ENCODE peak calls at places on chromosomes 6 and 20, in four cellular contexts. F is AG04450, W is ascending aorta, B is PC-3. U is an unnamed sample.

GRCh38 chr20:3248167-3248992 is 9.4 kb upstream of the SLC4A11 start:
- DNase-seq in F (no peak), W (no peak), B (no peak), U (no peak)

GRCh38 chr20:2210646-2211556 is 84.9 kb upstream of the TGM3 start:
- DNase-seq in F (no peak), W (peak; percentile 27), B (peak; percentile 34), U (peak; percentile 100)

GRCh38 chr6:36364669-36365479 is 22.6 kb downstream of the ETV7 start:
- DNase-seq in F (no peak), W (no peak), B (no peak), U (no peak)

GRCh38 chr20:11726021-11726420 is 191.7 kb upstream of the BTBD3 start:
- DNase-seq in F (no peak), W (no peak), B (no peak), U (no peak)

GRCh38 chr6:42993445-42993844 is 9.1 kb downstream of the PPP2R5D start:
- DNase-seq in F (no peak), W (no peak), B (no peak), U (no peak)

GRCh38 chr20:2042400-2042799 is 48.5 kb upstream of the PDYN start:
- DNase-seq in F (no peak), W (no peak), B (peak; percentile 59), U (no peak)

GRCh38 chr6:116400376-116400775 is 29.6 kb downstream of the DSE start:
- DNase-seq in F (no peak), W (no peak), B (no peak), U (no peak)

GRCh38 chr6:28988536-28989415 is 16.3 kb downstream of the ZNF311 start:
- DNase-seq in F (no peak), W (no peak), B (no peak), U (peak; percentile 79)

GRCh38 chr20:5214826-5215225 is 88.0 kb downstream of the CDS2 start:
- DNase-seq in F (no peak), W (no peak), B (no peak), U (no peak)

GRCh38 chr20:420721-421574 is 12.8 kb downstream of the RBCK1 start:
- DNase-seq in F (no peak), W (no peak), B (no peak), U (no peak)

GRCh38 chr20:4012631-4013030 is 2.7 kb downstream of the RNF24 start:
- DNase-seq in F (peak; percentile 81), W (no peak), B (peak; percentile 48), U (peak; percentile 52)

GRCh38 chr6:38310061-38310460 is 329.7 kb downstream of the BTBD9 start:
- DNase-seq in F (no peak), W (no peak), B (no peak), U (no peak)

GRCh38 chr20:32772046-32772445 is 9.9 kb downstream of the DNMT3B start:
- DNase-seq in F (no peak), W (no peak), B (no peak), U (no peak)

GRCh38 chr20:50601511-50602431 is 89.6 kb downstream of the RIPOR3 start:
- DNase-seq in F (no peak), W (no peak), B (no peak), U (no peak)

GRCh38 chr6:27592481-27593199 is 119.7 kb upstream of the ZNF184 start:
- DNase-seq in F (peak; percentile 47), W (no peak), B (peak; percentile 76), U (peak; percentile 64)

GRCh38 chr6:103122766-103123601 is 1729.5 kb downstream of the GRIK2 start:
- DNase-seq in F (no peak), W (no peak), B (peak; percentile 62), U (peak; percentile 36)

GRCh38 chr20:45904583-45905504 is 7.1 kb downstream of the PLTP start:
- DNase-seq in F (no peak), W (no peak), B (peak; percentile 22), U (no peak)

GRCh38 chr6:145028144-145028818 is 707.0 kb downstream of the EPM2A start:
- DNase-seq in F (no peak), W (no peak), B (peak; percentile 75), U (peak; percentile 56)

GRCh38 chr6:149130093-149130872 is 187.2 kb upstream of the TAB2 start:
- DNase-seq in F (no peak), W (no peak), B (peak; percentile 58), U (no peak)

GRCh38 chr6:131379951-131380350 is 193.1 kb upstream of the ARG1 start:
- DNase-seq in F (peak; percentile 8), W (no peak), B (peak; percentile 42), U (no peak)